ENCODE peak calls at places on chromosomes 1 and 21, in five cellular contexts. E, O, Z, H and Y are unnamed samples.

GRCh38 chr21:38475519-38475918 is 22.8 kb downstream of the ERG start:
- DNase-seq in E (no peak), O (no peak), Z (no peak), H (no peak), Y (no peak)

GRCh38 chr1:47437518-47438320 is at the start of gene FOXD2:
- DNase-seq in E (peak), O (peak), Z (peak), H (peak), Y (peak)

GRCh38 chr1:80059940-80060339 is 1053.4 kb upstream of the ADGRL4 start:
- DNase-seq in E (no peak), O (no peak), Z (no peak), H (no peak), Y (no peak)

GRCh38 chr1:203528976-203529375 is 35.0 kb downstream of the OPTC start:
- DNase-seq in E (no peak), O (no peak), Z (no peak), H (no peak), Y (no peak)

GRCh38 chr1:9174243-9174642 is 45.3 kb upstream of the GPR157 start:
- DNase-seq in E (no peak), O (no peak), Z (no peak), H (no peak), Y (no peak)

GRCh38 chr1:46094454-46094853 is 38.0 kb downstream of the PIK3R3 start:
- DNase-seq in E (no peak), O (no peak), Z (no peak), H (no peak), Y (no peak)

GRCh38 chr1:158118713-158119402 is 61.8 kb upstream of the CD1D start:
- DNase-seq in E (no peak), O (peak), Z (no peak), H (no peak), Y (no peak)

GRCh38 chr1:155309423-155310021 is 856 bp downstream of the FDPS start:
- DNase-seq in E (peak), O (peak), Z (no peak), H (peak), Y (no peak)